ENCODE peak calls at places on chromosome 15, in four cellular contexts. J, Y, T and A are unnamed samples.

GRCh38 chr15:67413770-67414429 is 107.0 kb upstream of the C15orf61 start:
- DNase-seq in Y (peak), T (no peak), J (no peak), A (no peak)

GRCh38 chr15:28942046-28942445 is 56.3 kb downstream of the APBA2 start:
- DNase-seq in J (peak), Y (no peak), T (no peak), A (no peak)

GRCh38 chr15:75597667-75598341 is 18.7 kb upstream of the PTPN9 start:
- DNase-seq in Y (no peak), T (no peak), J (peak), A (peak)

GRCh38 chr15:43912208-43912607 is 85.4 kb downstream of the WDR76 start:
- DNase-seq in Y (no peak), T (no peak), J (no peak), A (no peak)

GRCh38 chr15:80162059-80162554 is 9.3 kb downstream of the FAH start:
- DNase-seq in J (peak), Y (no peak), T (no peak), A (no peak)

GRCh38 chr15:81529444-81529950 is 155.5 kb upstream of the TMC3 start:
- DNase-seq in J (no peak), Y (no peak), T (no peak), A (no peak)

GRCh38 chr15:73851679-73852078 is 21.7 kb upstream of the TBC1D21 start:
- DNase-seq in J (peak), Y (peak), T (peak), A (peak)

GRCh38 chr15:41940441-41940857 is 31.9 kb downstream of the EHD4 start:
- DNase-seq in Y (peak), T (no peak), J (no peak), A (no peak)

GRCh38 chr15:68449389-68449788 is 17.4 kb upstream of the ITGA11 start:
- DNase-seq in T (no peak), J (no peak), Y (no peak), A (no peak)